ENCODE peak calls at places on chromosomes 5 and 9, in eight cellular contexts. E is GM19239; K is stimulated activated CD8-positive, alpha-beta memory T cell treated with anti-CD3 and anti-CD28 coated beads, Interleukin-2, amount 100 ng/mL, for 48 hours; J is ELR; U is NCI-H1092 treated with DMSO at 0.1 percent for 48 hours; F is choroid plexus epithelial cell; G is H7; B is NCI-H1694 treated with DMSO at 0.1 percent for 48 hours. O is an unnamed sample.

GRCh38 chr9:126151671-126152050 is 175.0 kb upstream of the MVB12B start:
- DNase-seq in E (no peak), K (no peak), J (no peak), U (peak; percentile 64), F (peak; percentile 12), G (peak; percentile 49), B (no peak), O (peak; percentile 77)

GRCh38 chr9:98867434-98868168 is 60.1 kb downstream of the GALNT12 start:
- DNase-seq in E (no peak), K (no peak), J (peak; percentile 59), U (no peak), F (peak; percentile 95), G (no peak), B (no peak), O (no peak)

GRCh38 chr5:181197326-181197951 is 7.6 kb downstream of the TRIM7 start:
- DNase-seq in E (no peak), K (no peak), J (no peak), U (no peak), F (no peak), G (no peak), B (no peak), O (no peak)

GRCh38 chr5:159049844-159050318 is 49.8 kb downstream of the EBF1 start:
- DNase-seq in E (no peak), K (no peak), J (peak; percentile 44), U (no peak), F (peak; percentile 82), G (no peak), B (peak; percentile 36), O (no peak)

GRCh38 chr9:2198956-2199635 is 183.9 kb downstream of the SMARCA2 start:
- DNase-seq in E (no peak), K (no peak), J (no peak), U (no peak), F (no peak), G (no peak), B (no peak), O (no peak)

GRCh38 chr5:115543931-115544370 is 624 bp downstream of the FEM1C start:
- DNase-seq in E (peak; percentile 25), K (peak; percentile 4), J (peak; percentile 70), U (peak; percentile 33), F (peak; percentile 75), G (no peak), B (peak; percentile 19), O (peak; percentile 20)

GRCh38 chr5:167352801-167353200 is 938.6 kb upstream of the WWC1 start:
- DNase-seq in E (no peak), K (no peak), J (no peak), U (no peak), F (no peak), G (no peak), B (no peak), O (no peak)

GRCh38 chr9:107756091-107756490 is 266.5 kb upstream of the KLF4 start:
- DNase-seq in E (no peak), K (no peak), J (no peak), U (no peak), F (no peak), G (no peak), B (no peak), O (no peak)

GRCh38 chr9:114202396-114202795 is 47.1 kb downstream of the COL27A1 start:
- DNase-seq in E (no peak), K (no peak), J (no peak), U (no peak), F (no peak), G (no peak), B (no peak), O (no peak)

GRCh38 chr9:91905958-91906585 is 44.0 kb downstream of the ROR2 start:
- DNase-seq in E (peak; percentile 46), K (peak; percentile 27), J (no peak), U (no peak), F (no peak), G (no peak), B (no peak), O (no peak)

GRCh38 chr5:60822285-60822556 is 21.8 kb downstream of the ELOVL7 start:
- DNase-seq in E (no peak), K (no peak), J (no peak), U (no peak), F (no peak), G (no peak), B (no peak), O (no peak)

GRCh38 chr9:132220069-132220468 is 58.2 kb downstream of the NTNG2 start:
- DNase-seq in E (no peak), K (no peak), J (no peak), U (no peak), F (no peak), G (no peak), B (no peak), O (no peak)

GRCh38 chr5:94174748-94175411 is 433.5 kb upstream of the POU5F2 start:
- DNase-seq in E (no peak), K (no peak), J (peak; percentile 77), U (no peak), F (peak; percentile 53), G (no peak), B (no peak), O (no peak)

GRCh38 chr9:83106772-83107171 is 43.8 kb upstream of the RASEF start:
- DNase-seq in E (no peak), K (no peak), J (no peak), U (no peak), F (no peak), G (no peak), B (no peak), O (no peak)

GRCh38 chr5:77426670-77427069 is 65.4 kb downstream of the WDR41 start:
- DNase-seq in E (no peak), K (no peak), J (peak; percentile 83), U (no peak), F (peak; percentile 58), G (no peak), B (no peak), O (no peak)

GRCh38 chr5:38404667-38405276 is 146.4 kb downstream of the EGFLAM start:
- DNase-seq in E (no peak), K (no peak), J (no peak), U (no peak), F (no peak), G (peak; percentile 57), B (no peak), O (peak; percentile 35)

GRCh38 chr5:176817369-176817841 is 7.0 kb downstream of the UNC5A start:
- DNase-seq in E (no peak), K (no peak), J (no peak), U (peak; percentile 27), F (no peak), G (peak; percentile 94), B (peak; percentile 35), O (no peak)

GRCh38 chr9:135214706-135215105 is 127.2 kb downstream of the OLFM1 start:
- DNase-seq in E (no peak), K (no peak), J (no peak), U (no peak), F (no peak), G (peak; percentile 43), B (no peak), O (no peak)

GRCh38 chr9:18347381-18348084 is 126.4 kb upstream of the ADAMTSL1 start:
- DNase-seq in E (no peak), K (no peak), J (no peak), U (no peak), F (peak; percentile 62), G (no peak), B (no peak), O (no peak)

GRCh38 chr9:127909839-127910273 is 7.0 kb downstream of the ST6GALNAC4 start:
- DNase-seq in E (no peak), K (no peak), J (no peak), U (no peak), F (no peak), G (no peak), B (no peak), O (no peak)

GRCh38 chr5:83097582-83098265 is 20.4 kb downstream of the XRCC4 start:
- DNase-seq in E (no peak), K (no peak), J (peak; percentile 68), U (no peak), F (peak; percentile 68), G (no peak), B (no peak), O (no peak)

GRCh38 chr9:36832232-36832795 is 201.8 kb downstream of the PAX5 start:
- DNase-seq in E (no peak), K (no peak), J (no peak), U (peak; percentile 13), F (no peak), G (peak; percentile 37), B (no peak), O (no peak)

GRCh38 chr9:131608469-131609115 is 63.3 kb downstream of the PRRT1B start:
- DNase-seq in E (no peak), K (no peak), J (peak; percentile 91), U (no peak), F (peak; percentile 93), G (peak; percentile 90), B (peak; percentile 26), O (no peak)

GRCh38 chr9:22030101-22030598 is 21.0 kb upstream of the CDKN2B start:
- DNase-seq in E (no peak), K (no peak), J (peak; percentile 88), U (no peak), F (peak; percentile 81), G (no peak), B (no peak), O (no peak)

GRCh38 chr9:8329561-8330283 is 530.1 kb upstream of the DMAC1 start:
- DNase-seq in E (no peak), K (no peak), J (no peak), U (peak; percentile 43), F (no peak), G (no peak), B (no peak), O (peak; percentile 94)

GRCh38 chr5:1725641-1726468 is 73.8 kb downstream of the MRPL36 start:
- DNase-seq in E (no peak), K (no peak), J (no peak), U (no peak), F (no peak), G (peak; percentile 89), B (no peak), O (no peak)

GRCh38 chr9:126363847-126364671 is 37.4 kb downstream of the MVB12B start:
- DNase-seq in E (no peak), K (no peak), J (no peak), U (no peak), F (no peak), G (no peak), B (no peak), O (no peak)

GRCh38 chr9:84138543-84138942 is 157.9 kb downstream of the RMI1 start:
- DNase-seq in E (no peak), K (no peak), J (no peak), U (no peak), F (no peak), G (no peak), B (no peak), O (no peak)

GRCh38 chr9:129803679-129804065 is 688 bp downstream of the TOR1B start:
- DNase-seq in E (no peak), K (no peak), J (no peak), U (no peak), F (peak; percentile 23), G (no peak), B (no peak), O (no peak)

GRCh38 chr5:163894645-163895044 is 389.2 kb downstream of the MAT2B start:
- DNase-seq in E (no peak), K (no peak), J (peak; percentile 90), U (no peak), F (peak; percentile 78), G (no peak), B (no peak), O (no peak)

GRCh38 chr5:155049569-155050383 is 36.2 kb downstream of the KIF4B start:
- DNase-seq in E (no peak), K (no peak), J (peak; percentile 32), U (no peak), F (peak; percentile 39), G (no peak), B (no peak), O (no peak)

GRCh38 chr5:110969502-110969901 is 102.0 kb upstream of the TSLP start:
- DNase-seq in E (no peak), K (no peak), J (no peak), U (peak; percentile 81), F (no peak), G (no peak), B (no peak), O (peak; percentile 87)

GRCh38 chr5:89855417-89855816 is 554.1 kb downstream of the CETN3 start:
- DNase-seq in E (no peak), K (no peak), J (no peak), U (no peak), F (no peak), G (no peak), B (no peak), O (no peak)